ENCODE peak calls at places on chromosomes 1 and 21, in eight cellular contexts. R is HFF-Myc, Y is body of pancreas, B is fibroblast of pulmonary artery, U is tibial nerve, W is fibroblast of lung, V is astrocyte, G is right lobe of liver. P is an unnamed sample.

GRCh38 chr1:201750934-201751333 is 78.0 kb upstream of the IPO9 start:
- DNase-seq in R (no peak), Y (no peak), B (peak; percentile 92), U (no peak), W (peak; percentile 59), V (peak; percentile 85), G (no peak), P (no peak)

GRCh38 chr1:159196543-159196942 is 8.1 kb upstream of the ACKR1 start:
- DNase-seq in R (no peak), Y (no peak), B (no peak), U (no peak), W (no peak), V (no peak), G (no peak), P (no peak)

GRCh38 chr21:43757601-43758000 is 18.5 kb downstream of the CSTB start:
- DNase-seq in R (no peak), Y (no peak), B (no peak), U (no peak), W (no peak), V (no peak), G (no peak), P (no peak)

GRCh38 chr1:83857108-83857507 is 141.8 kb downstream of the TTLL7 start:
- DNase-seq in R (peak; percentile 26), Y (no peak), B (peak; percentile 46), U (no peak), W (peak; percentile 81), V (peak; percentile 11), G (no peak), P (no peak)

GRCh38 chr1:55781944-55782482 is 566.8 kb upstream of the USP24 start:
- DNase-seq in R (peak; percentile 65), Y (no peak), B (peak; percentile 68), U (no peak), W (peak; percentile 95), V (peak; percentile 97), G (no peak), P (no peak)

GRCh38 chr1:71861022-71861421 is 421.3 kb downstream of the NEGR1 start:
- DNase-seq in R (no peak), Y (no peak), B (peak; percentile 21), U (no peak), W (peak; percentile 58), V (peak; percentile 49), G (no peak), P (no peak)

GRCh38 chr1:228794810-228795209 is 59.5 kb downstream of the RHOU start:
- DNase-seq in R (no peak), Y (no peak), B (no peak), U (no peak), W (no peak), V (no peak), G (no peak), P (no peak)

GRCh38 chr21:43192501-43193081 is 23.8 kb downstream of the CRYAA start:
- DNase-seq in R (no peak), Y (peak; percentile 7), B (no peak), U (peak; percentile 2), W (no peak), V (no peak), G (no peak), P (no peak)

GRCh38 chr1:114131526-114132220 is 22.0 kb downstream of the SYT6 start:
- DNase-seq in R (no peak), Y (no peak), B (no peak), U (no peak), W (no peak), V (no peak), G (no peak), P (no peak)

GRCh38 chr1:206471993-206472392 is 1.7 kb downstream of the IKBKE start:
- DNase-seq in R (no peak), Y (no peak), B (no peak), U (no peak), W (no peak), V (no peak), G (no peak), P (no peak)

GRCh38 chr1:206470692-206471414 is 577 bp downstream of the IKBKE start:
- DNase-seq in R (no peak), Y (peak; percentile 26), B (peak; percentile 84), U (no peak), W (peak; percentile 61), V (peak; percentile 82), G (no peak), P (no peak)

GRCh38 chr1:206471415-206471801 is 1.1 kb downstream of the IKBKE start:
- DNase-seq in R (no peak), Y (no peak), B (no peak), U (no peak), W (no peak), V (no peak), G (no peak), P (no peak)

GRCh38 chr1:206472886-206473285 is 2.6 kb downstream of the IKBKE start:
- DNase-seq in R (no peak), Y (no peak), B (no peak), U (no peak), W (no peak), V (no peak), G (no peak), P (no peak)

DNA sequence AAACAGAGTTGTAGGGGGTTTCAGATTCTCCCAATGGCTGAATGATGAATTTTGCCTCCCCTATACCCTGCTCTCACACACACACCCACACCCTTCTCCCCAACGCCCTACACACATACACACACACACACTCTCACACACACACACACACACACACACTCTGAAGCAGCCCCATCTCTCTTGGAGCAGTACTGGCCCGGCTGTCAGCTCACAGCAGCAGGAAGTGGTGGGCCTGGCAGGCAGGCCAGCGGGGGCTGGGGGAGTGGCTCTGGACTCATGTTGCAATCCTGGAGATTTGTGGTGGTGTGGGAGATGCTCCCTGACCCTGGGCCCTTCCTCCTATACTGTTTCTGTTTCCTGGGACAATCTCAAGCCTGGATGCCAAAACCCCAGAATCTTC is 2.2 kb downstream of the IKBKE start:
- DNase-seq in R (no peak), Y (no peak), B (peak; percentile 91), U (no peak), W (peak; percentile 75), V (peak; percentile 82), G (peak; percentile 57), P (no peak)
- H3K4me3 ChIP-seq in R (peak overlapping the region; percentile 76), Y (no peak overlapping the region), B (peak overlapping the region; percentile 36), U (no peak overlapping the region), W (peak overlapping the region; percentile 17), V (peak overlapping the region; percentile 40), G (no peak overlapping the region), P (no peak overlapping the region)

DNA sequence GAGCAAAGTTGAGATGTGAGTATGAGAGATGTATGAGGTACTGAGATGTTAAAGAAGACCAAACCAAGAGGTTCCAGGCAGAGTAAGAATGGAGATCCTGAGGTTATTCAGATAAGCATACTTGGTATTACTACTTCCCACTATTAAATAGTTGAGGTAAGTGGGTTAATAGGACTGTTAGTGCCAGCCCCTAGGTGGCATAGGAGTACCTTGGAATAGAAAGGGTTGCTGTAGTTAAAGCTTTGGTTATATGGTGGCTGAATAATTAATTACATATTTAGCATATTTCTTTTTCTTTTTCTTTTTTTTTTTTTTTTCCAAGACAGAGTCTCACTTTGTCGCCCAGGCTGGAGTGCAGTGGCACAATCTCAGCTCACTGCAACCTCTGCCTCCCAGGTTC is 397.9 kb upstream of the TMPRSS15 start:
- DNase-seq in R (no peak), Y (no peak), B (peak; percentile 17), U (no peak), W (no peak), V (peak; percentile 12), G (no peak), P (no peak)
- TF ChIP-seq CTCF in R (no peak), Y (no peak), B (peak; percentile 13), U (no peak), W (no peak), V (no peak), G (no peak), P (no peak)

GRCh38 chr1:116665001-116665400 is 2.5 kb downstream of the IGSF3 start:
- DNase-seq in R (no peak), Y (no peak), B (no peak), U (no peak), W (no peak), V (no peak), G (no peak), P (no peak)

GRCh38 chr1:116666747-116667576 is 571 bp downstream of the IGSF3 start:
- DNase-seq in R (no peak), Y (no peak), B (no peak), U (no peak), W (no peak), V (no peak), G (peak; percentile 28), P (no peak)

GRCh38 chr1:116667577-116668105 is at the start of gene IGSF3:
- DNase-seq in R (no peak), Y (peak; percentile 58), B (peak; percentile 33), U (peak; percentile 30), W (peak; percentile 20), V (no peak), G (peak; percentile 77), P (peak; percentile 79)

GRCh38 chr1:116664366-116664983 is 3.1 kb downstream of the IGSF3 start:
- DNase-seq in R (no peak), Y (no peak), B (no peak), U (no peak), W (no peak), V (no peak), G (no peak), P (no peak)

DNA sequence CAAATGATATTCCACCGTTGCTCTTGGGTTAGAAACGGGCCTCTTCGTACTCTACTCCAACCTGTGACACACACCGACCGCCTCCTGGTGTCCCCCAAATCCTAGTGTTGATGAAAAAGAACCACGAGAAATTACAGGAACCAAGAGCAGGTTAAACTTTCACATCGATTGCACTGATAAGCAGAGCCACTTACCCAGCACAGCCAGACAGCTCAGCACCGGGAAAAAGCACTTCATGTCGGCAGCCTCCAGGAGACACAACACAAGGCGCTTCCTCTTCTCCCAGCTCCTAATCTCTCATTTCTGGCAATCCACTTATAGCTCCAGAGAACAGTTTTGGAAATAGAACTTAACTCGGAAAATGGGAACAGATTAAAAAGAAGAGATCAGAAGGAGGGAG is 1.4 kb downstream of the IGSF3 start:
- DNase-seq in R (no peak), Y (no peak), B (no peak), U (no peak), W (no peak), V (no peak), G (no peak), P (no peak)
- H3K4me3 ChIP-seq in R (no peak overlapping the region), Y (no peak overlapping the region), B (no peak overlapping the region), U (no peak overlapping the region), W (no peak overlapping the region), V (no peak overlapping the region), G (no peak overlapping the region), P (peak overlapping the region; percentile 71)

GRCh38 chr1:10104844-10105243 is 72.1 kb downstream of the UBE4B start:
- DNase-seq in R (no peak), Y (no peak), B (no peak), U (no peak), W (no peak), V (no peak), G (no peak), P (no peak)

GRCh38 chr1:10105484-10105883 is 72.7 kb downstream of the UBE4B start:
- DNase-seq in R (no peak), Y (no peak), B (peak; percentile 15), U (no peak), W (no peak), V (no peak), G (no peak), P (peak; percentile 65)

GRCh38 chr1:10103193-10103592 is 70.4 kb downstream of the UBE4B start:
- DNase-seq in R (no peak), Y (no peak), B (no peak), U (no peak), W (no peak), V (no peak), G (no peak), P (no peak)

GRCh38 chr1:10106241-10106640 is 73.5 kb downstream of the UBE4B start:
- DNase-seq in R (no peak), Y (no peak), B (no peak), U (no peak), W (no peak), V (no peak), G (no peak), P (no peak)

GRCh38 chr1:10101929-10102328 is 69.2 kb downstream of the UBE4B start:
- DNase-seq in R (no peak), Y (no peak), B (no peak), U (no peak), W (no peak), V (no peak), G (no peak), P (no peak)
- TF ChIP-seq CTCF in R (no peak), Y (no peak), B (peak; percentile 18), U (no peak), W (no peak), V (peak; percentile 15), G (peak; percentile 23), P (no peak)